ENCODE peak calls at places on chromosomes 3 and 15, in eight cellular contexts. H is OCI-LY7, E is fibroblast of lung, L is cardiac fibroblast, W is ovary, Y is astrocyte of the spinal cord, U is astrocyte of the cerebellum, I is AG09309. P is an unnamed sample.

GRCh38 chr3:65778966-65779365 is 259.8 kb downstream of the MAGI1 start:
- DNase-seq in W (no peak), I (no peak), E (no peak), H (no peak), L (no peak), Y (peak; percentile 53), U (peak; percentile 22), P (no peak)

GRCh38 chr3:124995460-124995994 is 60.3 kb downstream of the HEG1 start:
- DNase-seq in Y (peak; percentile 52), H (peak; percentile 42), U (no peak), E (peak; percentile 65), I (no peak), L (peak; percentile 66), W (peak; percentile 44), P (no peak)

GRCh38 chr3:146830231-146830630 is 225.1 kb upstream of the PLSCR5 start:
- DNase-seq in U (no peak), H (no peak), W (no peak), E (no peak), I (no peak), Y (no peak), L (no peak), P (no peak)

GRCh38 chr3:33278106-33278672 is 947 bp downstream of the FBXL2 start:
- DNase-seq in I (no peak), Y (peak; percentile 19), W (no peak), E (peak; percentile 5), U (no peak), L (peak; percentile 19), H (no peak), P (no peak)

GRCh38 chr3:62688050-62688449 is 187.2 kb downstream of the CADPS start:
- DNase-seq in I (no peak), E (peak; percentile 35), H (no peak), Y (no peak), L (peak; percentile 51), W (no peak), U (no peak), P (no peak)

GRCh38 chr3:195859061-195859845 is 47.5 kb upstream of the MUC4 start:
- DNase-seq in H (peak; percentile 73), W (peak; percentile 38), I (no peak), E (peak; percentile 69), Y (peak; percentile 55), U (peak; percentile 19), L (peak; percentile 74), P (no peak)

GRCh38 chr3:124620600-124621063 is 109.6 kb upstream of the UMPS start:
- DNase-seq in I (no peak), U (no peak), Y (no peak), H (peak; percentile 4), E (peak; percentile 28), L (peak; percentile 41), W (peak; percentile 35), P (no peak)

GRCh38 chr15:23482228-23482627 is 35.2 kb upstream of the GOLGA6L2 start:
- DNase-seq in Y (no peak), L (no peak), E (no peak), I (no peak), H (no peak), W (no peak), U (no peak), P (no peak)

GRCh38 chr3:127420825-127421224 is 133.0 kb upstream of the PRR20G start:
- DNase-seq in Y (no peak), W (no peak), H (no peak), I (no peak), E (no peak), L (no peak), U (no peak), P (no peak)

GRCh38 chr3:151925876-151926275 is 52.4 kb downstream of the SUCNR1 start:
- DNase-seq in Y (peak; percentile 88), I (peak; percentile 81), H (no peak), E (peak; percentile 60), L (peak; percentile 75), W (no peak), U (peak; percentile 85), P (peak; percentile 70)

GRCh38 chr3:20652249-20652648 is 466.2 kb upstream of the SGO1 start:
- DNase-seq in E (no peak), L (no peak), W (no peak), Y (no peak), H (no peak), I (no peak), U (no peak), P (no peak)

GRCh38 chr3:67493808-67494207 is 160.6 kb downstream of the SUCLG2 start:
- DNase-seq in W (no peak), E (no peak), L (no peak), H (no peak), U (no peak), Y (no peak), I (no peak), P (no peak)

GRCh38 chr3:100560426-100560825 is 49.0 kb upstream of the ADGRG7 start:
- DNase-seq in U (no peak), L (no peak), W (no peak), H (no peak), E (no peak), I (no peak), Y (no peak), P (no peak)

GRCh38 chr15:63843901-63844317 is 10.2 kb upstream of the HERC1 start:
- DNase-seq in Y (peak; percentile 12), L (peak; percentile 40), E (no peak), W (no peak), H (no peak), I (no peak), U (no peak), P (peak; percentile 17)

GRCh38 chr3:140343709-140344417 is 334.0 kb upstream of the TRIM42 start:
- DNase-seq in W (no peak), I (no peak), Y (no peak), U (no peak), E (no peak), H (no peak), L (no peak), P (no peak)

GRCh38 chr3:47522082-47522987 is 8.8 kb upstream of the ELP6 start:
- DNase-seq in U (peak; percentile 79), L (peak; percentile 91), H (peak; percentile 93), I (peak; percentile 76), E (peak; percentile 92), Y (peak; percentile 87), W (peak; percentile 77), P (peak; percentile 47)

GRCh38 chr3:128875556-128876120 is 3.8 kb upstream of the ACAD9 start:
- DNase-seq in Y (no peak), U (no peak), H (peak; percentile 54), E (peak; percentile 12), I (no peak), W (no peak), L (peak; percentile 34), P (no peak)

GRCh38 chr3:72890166-72890925 is 2.5 kb downstream of the GXYLT2 start:
- DNase-seq in L (peak; percentile 5), I (no peak), W (peak; percentile 22), H (no peak), E (no peak), U (no peak), Y (no peak), P (no peak)

GRCh38 chr3:72887723-72888545 is at the start of gene GXYLT2:
- DNase-seq in U (no peak), I (no peak), E (peak; percentile 80), Y (peak; percentile 80), L (peak; percentile 77), W (peak; percentile 79), H (peak; percentile 2), P (no peak)

GRCh38 chr3:72889310-72890165 is 1.7 kb downstream of the GXYLT2 start:
- DNase-seq in U (no peak), L (no peak), Y (peak; percentile 16), E (no peak), I (no peak), W (peak; percentile 22), H (no peak), P (no peak)

GRCh38 chr3:72888546-72889309 is 882 bp downstream of the GXYLT2 start:
- DNase-seq in W (peak; percentile 58), E (peak; percentile 37), H (no peak), Y (peak; percentile 37), L (peak; percentile 40), I (no peak), U (no peak), P (no peak)

GRCh38 chr3:72887378-72887722 is 496 bp upstream of the GXYLT2 start:
- DNase-seq in H (no peak), E (peak; percentile 40), U (no peak), W (no peak), Y (peak; percentile 50), I (no peak), L (no peak), P (no peak)
- TF ChIP-seq CTCF in H (no peak), E (no peak), U (no peak), W (no peak), Y (no peak), I (no peak), L (no peak), P (no peak)

GRCh38 chr15:32717290-32718081 is at the start of gene GREM1:
- DNase-seq in W (no peak), U (peak; percentile 67), Y (peak; percentile 77), L (peak; percentile 69), H (no peak), E (peak; percentile 38), I (no peak), P (no peak)
- H3K4me3 ChIP-seq in W (peak within 1 kb of the TSS; percentile 0), U (peak within 1 kb of the TSS; percentile 62), Y (peak within 1 kb of the TSS; percentile 61), L (peak within 1 kb of the TSS; percentile 75), H (no peak within 1 kb of the TSS), E (peak within 1 kb of the TSS; percentile 45), I (peak within 1 kb of the TSS; percentile 83), P (peak within 1 kb of the TSS; percentile 93)

DNA sequence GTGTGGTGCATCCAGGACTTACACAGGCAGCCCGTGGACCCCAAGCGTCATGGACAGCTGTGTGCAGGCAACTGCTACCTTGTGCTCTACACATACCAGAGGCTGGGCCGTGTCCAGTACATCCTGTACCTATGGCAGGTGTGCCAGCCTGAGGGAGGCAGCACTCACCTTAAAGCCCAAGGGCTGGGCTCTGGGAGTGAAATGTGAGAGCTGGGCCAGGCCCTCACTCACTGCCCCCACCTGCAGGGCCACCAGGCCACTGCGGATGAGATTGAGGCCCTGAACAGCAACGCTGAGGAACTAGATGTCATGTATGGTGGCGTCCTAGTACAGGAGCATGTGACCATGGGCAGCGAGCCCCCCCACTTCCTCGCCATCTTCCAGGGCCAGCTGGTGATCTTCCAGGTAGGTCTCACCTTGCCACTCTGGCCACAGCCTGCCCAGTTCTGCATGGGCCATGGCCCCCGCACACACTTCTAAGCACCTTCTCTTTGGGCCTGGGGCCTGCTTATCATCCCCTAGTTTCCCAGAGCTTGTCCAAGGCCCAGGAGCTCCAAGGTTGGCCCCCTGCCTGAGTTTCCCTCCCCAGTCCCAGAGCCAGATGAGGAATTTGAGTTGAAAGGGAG is 11.0 kb downstream of the VILL start:
- DNase-seq in Y (no peak), U (no peak), H (no peak), W (peak; percentile 21), E (no peak), L (no peak), I (no peak), P (no peak)
- TF ChIP-seq CTCF in Y (peak; percentile 26), U (no peak), H (peak; percentile 46), W (no peak), E (peak; percentile 6), L (no peak), I (no peak), P (no peak)

DNA sequence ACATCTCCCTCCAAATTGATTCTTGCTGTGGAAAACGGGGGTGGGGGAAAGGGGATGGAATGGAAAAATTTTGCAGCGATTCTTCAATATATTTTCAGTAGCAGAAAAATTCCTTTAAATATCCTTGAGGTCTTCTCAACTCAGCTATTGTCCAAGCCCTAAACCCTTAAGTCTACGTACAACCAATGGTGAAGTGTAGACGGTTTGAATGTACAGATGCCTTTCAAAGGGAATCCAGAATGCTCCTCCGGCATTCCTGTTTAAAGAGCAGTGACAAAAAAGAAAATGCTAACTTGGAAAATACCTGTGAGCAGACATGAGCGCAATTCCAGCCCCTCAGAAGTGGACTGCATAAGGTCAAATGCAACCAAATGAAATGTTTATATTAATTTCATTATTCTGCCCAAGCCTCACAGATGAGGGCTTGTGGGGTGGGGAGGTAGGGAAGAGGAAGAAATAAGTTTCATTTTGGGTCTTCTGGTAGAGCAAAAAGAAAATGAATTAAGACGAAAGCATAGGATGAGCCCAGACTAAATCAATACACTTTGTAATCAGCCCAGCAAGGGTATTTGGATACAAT is 2.8 kb downstream of the FOXP1 start:
- DNase-seq in Y (peak; percentile 29), I (no peak), H (peak; percentile 46), U (no peak), E (no peak), W (no peak), L (peak; percentile 4), P (no peak)
- H3K4me3 ChIP-seq in Y (peak overlapping the region; percentile 95), I (peak overlapping the region; percentile 95), H (peak overlapping the region; percentile 90), U (peak overlapping the region; percentile 84), E (peak overlapping the region; percentile 69), W (peak overlapping the region; percentile 86), L (peak overlapping the region; percentile 62), P (peak overlapping the region; percentile 88)